ENCODE peak calls at places on chromosomes 1 and 21, in seven cellular contexts. U is CD8-positive, alpha-beta memory T cell; D is upper lobe of left lung; A is H9; F is tibial artery; S is suprapubic skin; O is fibroblast of lung. C is an unnamed sample.

GRCh38 chr1:57620589-57620988 is 196.7 kb upstream of the DAB1 start:
- DNase-seq in A (no peak), U (no peak), D (no peak), F (no peak), O (no peak), S (no peak), C (no peak)

GRCh38 chr1:31981976-31982375 is 31.7 kb upstream of the KHDRBS1 start:
- DNase-seq in U (peak), O (no peak), S (no peak), D (no peak), F (no peak), A (no peak), C (no peak)

GRCh38 chr21:38227401-38227800 is 29.4 kb upstream of the KCNJ15 start:
- DNase-seq in A (no peak), O (no peak), U (no peak), D (no peak), S (no peak), F (no peak), C (no peak)

GRCh38 chr1:48469616-48470500 is 2.1 kb downstream of the SPATA6 start:
- DNase-seq in O (peak), U (no peak), A (no peak), F (peak), S (peak), D (no peak), C (no peak)

GRCh38 chr1:209651148-209651547 is 1.1 kb downstream of the LAMB3 start:
- DNase-seq in D (no peak), A (no peak), U (no peak), F (peak), S (peak), O (peak), C (no peak)

GRCh38 chr1:54795100-54795665 is 5.9 kb downstream of the TTC22 start:
- DNase-seq in D (no peak), U (no peak), F (no peak), A (no peak), S (no peak), O (no peak), C (no peak)

GRCh38 chr1:220884109-220884980 is 5.1 kb downstream of the HLX start:
- DNase-seq in A (peak), U (no peak), S (no peak), O (no peak), F (no peak), D (peak), C (no peak)

GRCh38 chr1:159780583-159781582 is at the start of gene DUSP23:
- DNase-seq in S (peak), F (peak), D (peak), A (peak), U (peak), O (peak), C (peak)

GRCh38 chr1:205430631-205431305 is 8.9 kb upstream of the LEMD1 start:
- DNase-seq in D (peak), S (no peak), O (peak), A (peak), F (no peak), U (peak), C (no peak)

GRCh38 chr1:231763481-231763880 is 136.9 kb downstream of the DISC1 start:
- DNase-seq in D (no peak), A (no peak), S (no peak), U (no peak), O (no peak), F (no peak), C (no peak)

GRCh38 chr1:170067253-170067819 is 7.2 kb downstream of the KIFAP3 start:
- DNase-seq in D (no peak), S (no peak), F (no peak), O (peak), A (no peak), U (no peak), C (no peak)

GRCh38 chr1:248886237-248886895 is 19.7 kb upstream of the PGBD2 start:
- DNase-seq in A (no peak), F (no peak), D (no peak), U (no peak), S (no peak), O (peak), C (no peak)

GRCh38 chr21:32726742-32727477 is 903 bp downstream of the SYNJ1 start:
- DNase-seq in F (peak), A (no peak), O (peak), U (no peak), S (no peak), D (no peak), C (no peak)

GRCh38 chr1:190084552-190084951 is 393.1 kb downstream of the BRINP3 start:
- DNase-seq in F (no peak), U (no peak), S (no peak), D (no peak), O (no peak), A (peak), C (no peak)

GRCh38 chr21:33126569-33126968 is 56.6 kb downstream of the OLIG1 start:
- DNase-seq in S (no peak), D (no peak), O (no peak), F (no peak), U (no peak), A (no peak), C (no peak)

GRCh38 chr1:108089482-108089881 is 110.7 kb downstream of the SLC25A24 start:
- DNase-seq in S (no peak), U (no peak), D (no peak), F (no peak), A (no peak), O (no peak), C (no peak)

GRCh38 chr1:85801520-85801919 is 93.3 kb upstream of the ZNHIT6 start:
- DNase-seq in U (no peak), A (no peak), O (peak), F (no peak), D (no peak), S (no peak), C (no peak)

GRCh38 chr1:90850181-90850924 is 133.3 kb upstream of the BARHL2 start:
- DNase-seq in D (peak), A (peak), U (no peak), O (peak), S (peak), F (no peak), C (no peak)

GRCh38 chr1:225544283-225544682 is 108.6 kb downstream of the ENAH start:
- DNase-seq in D (no peak), A (no peak), S (no peak), O (no peak), U (no peak), F (no peak), C (no peak)

GRCh38 chr1:169047074-169047473 is 59.4 kb upstream of the ATP1B1 start:
- DNase-seq in O (no peak), U (no peak), S (no peak), D (no peak), F (no peak), A (no peak), C (peak)

GRCh38 chr1:99766378-99766800 is at the start of gene FRRS1:
- DNase-seq in S (peak), F (peak), A (peak), U (no peak), O (peak), D (peak), C (peak)

GRCh38 chr1:208820600-208821232 is 576.5 kb upstream of the PLXNA2 start:
- DNase-seq in O (no peak), S (no peak), A (no peak), U (no peak), F (no peak), D (no peak), C (no peak)

GRCh38 chr1:87239997-87240396 is 88.7 kb upstream of the LMO4 start:
- DNase-seq in F (no peak), S (no peak), U (no peak), A (no peak), O (no peak), D (no peak), C (no peak)

GRCh38 chr1:195328102-195328501 is 1280.1 kb downstream of the KCNT2 start:
- DNase-seq in O (no peak), D (no peak), S (no peak), A (no peak), F (no peak), U (no peak), C (no peak)

GRCh38 chr1:41463516-41463915 is 21.0 kb downstream of the EDN2 start:
- DNase-seq in F (no peak), D (no peak), O (no peak), S (peak), A (no peak), U (no peak), C (no peak)

GRCh38 chr1:109161836-109162606 is 48.1 kb downstream of the ELAPOR1 start:
- DNase-seq in D (peak), O (peak), S (no peak), F (peak), A (no peak), U (no peak), C (peak)

GRCh38 chr1:160410412-160411005 is 10.1 kb downstream of the VANGL2 start:
- DNase-seq in D (peak), U (no peak), F (no peak), A (no peak), O (peak), S (no peak), C (no peak)

GRCh38 chr1:243939167-243939848 is 89.3 kb upstream of the AKT3 start:
- DNase-seq in F (no peak), O (peak), S (no peak), A (no peak), D (no peak), U (no peak), C (no peak)

GRCh38 chr1:26156285-26157038 is 2.4 kb upstream of the FAM110D start:
- DNase-seq in S (no peak), F (peak), O (no peak), A (peak), U (no peak), D (no peak), C (no peak)

GRCh38 chr1:9035226-9035625 is 9.0 kb upstream of the SLC2A7 start:
- DNase-seq in U (no peak), O (no peak), S (no peak), F (no peak), A (no peak), D (no peak), C (no peak)

GRCh38 chr1:228647523-228648444 is 87.5 kb upstream of the RHOU start:
- DNase-seq in D (peak), A (peak), S (peak), F (peak), U (peak), O (peak), C (no peak)

GRCh38 chr1:100955322-100955721 is 59.4 kb downstream of the SLC30A7 start:
- DNase-seq in D (no peak), F (no peak), U (no peak), S (no peak), A (no peak), O (peak), C (no peak)

GRCh38 chr1:101356013-101356412 is 119.2 kb downstream of the S1PR1 start:
- DNase-seq in A (no peak), O (no peak), U (no peak), F (no peak), D (no peak), S (no peak), C (no peak)

GRCh38 chr1:219731771-219732170 is 118.9 kb upstream of the ZC3H11B start:
- DNase-seq in U (no peak), A (no peak), F (no peak), O (no peak), D (no peak), S (no peak), C (no peak)

GRCh38 chr1:81158592-81158991 is 642.1 kb upstream of the ADGRL2 start:
- DNase-seq in O (peak), S (no peak), U (no peak), D (no peak), F (no peak), A (no peak), C (no peak)

GRCh38 chr1:58898739-58899580 is 115.1 kb upstream of the JUN start:
- DNase-seq in A (no peak), U (no peak), F (no peak), D (no peak), O (no peak), S (no peak), C (no peak)

GRCh38 chr1:84300991-84301758 is at the start of gene SAMD13:
- DNase-seq in S (peak), F (peak), A (no peak), D (no peak), O (peak), U (no peak), C (no peak)

GRCh38 chr1:93758842-93759515 is 77.3 kb upstream of the BCAR3 start:
- DNase-seq in O (peak), D (no peak), A (no peak), U (peak), F (no peak), S (no peak), C (no peak)

GRCh38 chr1:204520834-204521709 is 4.9 kb downstream of the MDM4 start:
- DNase-seq in D (no peak), A (no peak), F (no peak), U (peak), S (no peak), O (peak), C (peak)

GRCh38 chr1:89725016-89725380 is 92.1 kb downstream of the LRRC8C start:
- DNase-seq in U (no peak), S (no peak), F (no peak), O (peak), A (no peak), D (no peak), C (no peak)
- H3K27ac ChIP-seq in U (no peak), S (no peak), F (no peak), O (peak), A (no peak), D (peak), C (peak)

GRCh38 chr1:163168053-163168452 is 34.7 kb downstream of the RGS5 start:
- DNase-seq in O (peak), D (no peak), A (no peak), S (no peak), U (no peak), F (no peak), C (peak)
- H3K27ac ChIP-seq in O (no peak), D (no peak), A (no peak), S (no peak), U (no peak), F (peak), C (peak)

GRCh38 chr1:3529099-3529729 is 74.7 kb downstream of the ARHGEF16 start:
- DNase-seq in U (no peak), S (no peak), F (peak), A (no peak), D (no peak), O (no peak), C (no peak)
- H3K27ac ChIP-seq in U (no peak), S (peak), F (peak), A (no peak), D (no peak), O (no peak), C (no peak)

DNA sequence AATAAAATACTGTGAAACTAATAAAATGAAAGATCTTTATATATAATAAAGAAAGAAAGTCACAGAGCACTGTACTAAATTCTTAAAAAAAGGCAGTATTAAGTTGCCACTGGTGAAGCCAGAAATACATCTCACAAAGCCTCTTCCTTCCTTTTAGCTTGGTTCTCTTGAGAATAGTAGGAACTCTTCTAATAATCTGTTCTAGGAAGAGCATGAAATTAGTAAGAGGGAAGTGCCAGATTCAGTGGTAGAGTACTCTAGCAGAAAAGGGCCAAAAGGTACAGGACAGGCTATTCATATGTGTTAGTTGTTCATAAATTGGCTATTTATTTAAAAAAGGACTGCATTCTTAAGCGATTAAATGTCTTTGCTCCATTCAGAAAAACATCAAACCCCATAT is 33.7 kb downstream of the CTTNBP2NL start:
- DNase-seq in O (no peak), A (no peak), F (no peak), D (no peak), U (no peak), S (no peak), C (no peak)
- H3K27ac ChIP-seq in O (no peak), A (no peak), F (no peak), D (no peak), U (no peak), S (peak), C (no peak)

DNA sequence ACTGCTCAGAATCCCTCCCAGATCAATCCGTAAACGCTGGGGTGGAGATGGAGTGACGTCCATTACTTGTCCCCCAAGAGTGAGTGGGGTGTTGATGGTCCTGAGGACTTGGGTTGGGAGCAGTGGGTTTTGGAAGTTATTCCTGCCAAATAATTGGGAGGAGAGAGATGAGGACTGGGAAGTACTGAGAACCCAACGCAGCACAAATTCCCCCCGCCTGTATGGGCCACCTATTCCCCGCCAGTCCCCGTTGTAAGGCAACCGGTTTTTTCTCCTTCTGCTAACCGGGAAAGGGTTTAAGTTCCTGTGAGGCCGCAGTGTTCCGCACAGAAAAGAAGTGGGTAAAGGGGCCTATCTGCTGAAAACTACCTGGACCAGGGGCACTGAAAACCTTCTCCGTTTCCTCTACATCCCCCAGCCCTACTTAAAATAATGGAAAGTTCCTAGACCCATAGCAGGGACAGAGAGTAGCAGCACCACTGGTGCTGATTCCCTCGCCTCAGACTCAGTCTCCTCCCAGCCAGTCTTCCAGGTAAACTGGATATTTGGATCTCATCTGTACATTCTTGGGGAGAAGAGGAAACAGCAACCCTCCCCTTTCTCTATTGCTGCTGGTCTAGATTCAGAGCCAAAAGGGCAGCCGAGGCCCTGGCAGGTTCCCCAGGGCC is 738 bp downstream of the LURAP1 start:
- DNase-seq in A (peak), O (no peak), S (no peak), D (no peak), U (no peak), F (no peak), C (no peak)
- H3K27ac ChIP-seq in A (no peak), O (no peak), S (peak), D (peak), U (no peak), F (peak), C (peak)

GRCh38 chr1:2583331-2583791 is 3.2 kb upstream of the PRXL2B start:
- DNase-seq in U (no peak), S (no peak), F (no peak), O (no peak), D (peak), A (no peak), C (no peak)
- H3K27ac ChIP-seq in U (no peak), S (no peak), F (no peak), O (no peak), D (peak), A (no peak), C (no peak)

GRCh38 chr1:212458817-212459216 is 26.1 kb downstream of the NENF start:
- DNase-seq in D (no peak), A (no peak), S (no peak), U (no peak), O (no peak), F (no peak), C (no peak)
- H3K27ac ChIP-seq in D (no peak), A (no peak), S (no peak), U (no peak), O (no peak), F (no peak), C (no peak)

GRCh38 chr21:34670220-34670961 is 1.6 kb downstream of the CLIC6 start:
- DNase-seq in O (peak), U (no peak), D (peak), A (peak), S (no peak), F (no peak), C (no peak)
- H3K27ac ChIP-seq in O (no peak), U (no peak), D (peak), A (no peak), S (peak), F (peak), C (no peak)

DNA sequence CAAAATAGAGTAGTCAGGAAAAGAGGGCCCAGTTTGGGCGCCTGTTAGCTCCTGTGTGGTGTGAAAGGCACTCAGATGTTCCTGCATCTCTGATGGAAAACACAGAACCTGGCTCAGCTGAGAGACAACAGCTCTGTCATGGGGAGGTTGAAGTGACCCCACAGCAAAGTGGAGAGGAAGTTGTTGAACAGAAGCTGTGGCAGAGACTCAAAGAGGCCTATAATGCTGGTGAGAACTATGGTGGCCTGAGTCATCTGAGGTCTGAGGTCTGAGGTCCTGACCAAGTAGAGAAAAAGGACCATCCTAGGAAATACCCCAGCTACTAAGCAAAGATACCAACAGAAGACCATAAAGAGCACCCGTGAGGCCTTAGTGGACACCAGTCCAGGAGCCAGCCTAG is 45.6 kb upstream of the JAK1 start:
- DNase-seq in U (no peak), F (no peak), O (no peak), D (no peak), A (no peak), S (no peak), C (no peak)
- H3K27ac ChIP-seq in U (no peak), F (no peak), O (no peak), D (no peak), A (no peak), S (no peak), C (no peak)

C was measured in epithelial cell of prostate.